ENCODE peak calls at places on chromosome 22, in four cellular contexts. Y is tibial nerve, V is hippocampal formation, U is epithelial cell of esophagus. H is an unnamed sample.

GRCh38 chr22:35563211-35563610 is 22.6 kb downstream of the RASD2 start:
- DNase-seq in Y (no peak), V (no peak), U (no peak), H (no peak)

GRCh38 chr22:43850529-43850928 is 11.8 kb downstream of the SULT4A1 start:
- DNase-seq in Y (no peak), V (no peak), U (no peak), H (no peak)

GRCh38 chr22:49040111-49040510 is 787.6 kb downstream of the BRD1 start:
- DNase-seq in Y (no peak), V (no peak), U (no peak), H (no peak)

GRCh38 chr22:25942989-25943411 is 201.0 kb downstream of the MYO18B start:
- DNase-seq in Y (no peak), V (peak), U (no peak), H (no peak)

GRCh38 chr22:46219650-46220049 is 30.4 kb downstream of the CDPF1 start:
- DNase-seq in Y (no peak), V (no peak), U (no peak), H (no peak)

GRCh38 chr22:33274214-33274828 is 216.1 kb upstream of the SYN3 start:
- DNase-seq in Y (peak), V (no peak), U (no peak), H (peak)

GRCh38 chr22:29689872-29690213 is 30.0 kb upstream of the CABP7 start:
- DNase-seq in Y (peak), V (peak), U (peak), H (peak)

GRCh38 chr22:30000566-30000965 is 79.7 kb upstream of the HORMAD2 start:
- DNase-seq in Y (no peak), V (no peak), U (peak), H (no peak)

GRCh38 chr22:38043151-38044039 is 13.8 kb upstream of the PICK1 start:
- DNase-seq in Y (no peak), V (no peak), U (no peak), H (no peak)

GRCh38 chr22:39616781-39617180 is 46.2 kb downstream of the CACNA1I start:
- DNase-seq in Y (no peak), V (no peak), U (no peak), H (no peak)

GRCh38 chr22:21807545-21807944 is 59.9 kb downstream of the MAPK1 start:
- DNase-seq in Y (no peak), V (no peak), U (no peak), H (no peak)

GRCh38 chr22:39098026-39098425 is 982 bp downstream of the APOBEC3H start:
- DNase-seq in Y (no peak), V (no peak), U (no peak), H (peak)

GRCh38 chr22:21961886-21962654 is 9.4 kb upstream of the PPM1F start:
- DNase-seq in Y (no peak), V (no peak), U (peak), H (peak)